ENCODE peak calls at places on chromosomes 7 and 10, in six cellular contexts. W is cardiac muscle cell, R is AG09309, Y is ovary, U is GM12865, Q is GM20000. T is an unnamed sample.

GRCh38 chr7:91089382-91089963 is 174.8 kb upstream of the FZD1 start:
- DNase-seq in R (no peak), W (peak), Q (peak), Y (no peak), U (peak), T (peak)

GRCh38 chr7:111082351-111082750 is 8.6 kb upstream of the LRRN3 start:
- DNase-seq in W (no peak), Q (no peak), R (peak), U (no peak), Y (no peak), T (no peak)

GRCh38 chr7:116438274-116438673 is 61.3 kb upstream of the CAV2 start:
- DNase-seq in R (peak), U (no peak), Y (no peak), Q (no peak), W (no peak), T (no peak)

GRCh38 chr10:58189269-58189668 is 78.4 kb downstream of the IPMK start:
- DNase-seq in Q (no peak), R (peak), W (peak), Y (no peak), U (no peak), T (no peak)

GRCh38 chr7:158394936-158395335 is 192.7 kb downstream of the PTPRN2 start:
- DNase-seq in U (no peak), W (no peak), Q (no peak), Y (no peak), R (no peak), T (no peak)

GRCh38 chr7:12146813-12147212 is 64.3 kb upstream of the TMEM106B start:
- DNase-seq in Q (no peak), Y (no peak), W (no peak), R (no peak), U (no peak), T (no peak)

GRCh38 chr10:77884181-77884580 is 42.4 kb downstream of the DLG5 start:
- DNase-seq in Q (no peak), Y (no peak), W (no peak), U (no peak), R (no peak), T (no peak)

GRCh38 chr10:104488046-104488832 is 134.6 kb downstream of the CFAP58 start:
- DNase-seq in Y (no peak), W (no peak), R (no peak), Q (no peak), U (no peak), T (no peak)

GRCh38 chr10:69435966-69436520 is 15.2 kb upstream of the TSPAN15 start:
- DNase-seq in U (no peak), Q (no peak), Y (no peak), W (no peak), R (no peak), T (no peak)

GRCh38 chr7:34066411-34066810 is 161.1 kb downstream of the BMPER start:
- DNase-seq in W (no peak), U (no peak), R (no peak), Y (no peak), Q (no peak), T (no peak)

GRCh38 chr10:18094793-18095192 is 45.4 kb upstream of the CACNB2 start:
- DNase-seq in Q (no peak), R (no peak), Y (no peak), U (no peak), W (no peak), T (no peak)

GRCh38 chr10:112773783-112774182 is 176.3 kb upstream of the TCF7L2 start:
- DNase-seq in R (no peak), U (no peak), Q (no peak), W (no peak), Y (no peak), T (no peak)

GRCh38 chr7:140005754-140006503 is 56.8 kb downstream of the PARP12 start:
- DNase-seq in Y (no peak), Q (peak), W (peak), R (no peak), U (peak), T (no peak)

GRCh38 chr7:150909192-150909591 is 56.9 kb downstream of the AOC1 start:
- DNase-seq in W (no peak), Q (no peak), R (no peak), U (peak), Y (no peak), T (no peak)

GRCh38 chr7:136859798-136860197 is 8.7 kb upstream of the CHRM2 start:
- DNase-seq in R (no peak), Q (no peak), U (no peak), W (peak), Y (no peak), T (no peak)

GRCh38 chr10:91215384-91215783 is 5.1 kb upstream of the PCGF5 start:
- DNase-seq in U (no peak), W (no peak), Q (no peak), R (no peak), Y (no peak), T (no peak)

GRCh38 chr7:66352071-66352470 is 146.9 kb downstream of the TPST1 start:
- DNase-seq in R (no peak), U (no peak), W (peak), Q (peak), Y (no peak), T (no peak)
- TF ChIP-seq CTCF in R (no peak), U (no peak), W (no peak), Q (no peak), Y (no peak), T (no peak)

DNA sequence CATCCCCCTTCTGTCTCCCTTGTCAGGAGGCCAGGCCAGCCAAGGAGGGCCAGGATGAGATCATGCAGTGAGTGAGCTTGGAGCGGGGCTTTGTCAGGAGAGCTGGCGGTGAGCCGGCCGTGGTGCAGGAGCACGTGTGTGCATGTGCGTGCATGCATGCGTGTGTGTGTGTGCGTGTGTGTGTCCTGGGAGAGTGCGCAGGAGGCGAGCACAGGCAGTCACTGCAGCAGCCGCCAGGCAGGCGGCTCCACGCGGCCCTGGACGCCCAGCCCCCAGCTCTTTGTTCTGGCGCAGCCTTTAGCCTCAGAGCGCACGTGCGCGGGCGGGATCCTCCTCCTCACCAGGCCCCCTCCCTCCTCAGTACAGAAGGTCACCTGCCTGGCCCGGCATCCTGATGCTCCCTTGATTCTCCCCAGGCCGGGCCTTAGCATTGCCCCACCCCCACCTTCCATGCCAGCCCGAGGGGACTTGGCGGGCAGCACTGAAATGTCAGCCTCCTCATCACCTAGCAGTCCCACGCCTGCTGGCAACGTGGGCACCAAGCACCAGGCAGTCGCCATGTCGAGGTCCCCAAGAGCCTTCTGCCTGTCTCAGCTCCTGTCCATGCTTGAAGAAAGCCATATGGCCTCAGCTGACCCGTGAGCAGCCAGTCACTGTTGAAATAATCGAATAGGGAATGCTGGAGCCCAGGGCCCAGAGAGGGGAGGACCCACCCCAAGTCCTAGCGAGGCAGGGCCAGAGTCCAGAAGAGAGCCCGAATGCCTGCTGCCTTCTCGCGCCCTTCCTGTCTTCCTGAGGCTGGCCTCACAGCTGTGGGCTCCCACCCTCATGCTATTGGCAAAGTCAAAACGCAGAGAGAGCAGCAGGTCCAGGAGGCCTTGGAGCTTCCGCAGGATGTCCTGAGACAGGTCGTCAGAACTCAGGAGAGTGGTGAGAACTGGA is 125.9 kb upstream of the PPIF start:
- DNase-seq in R (no peak), Y (peak), U (no peak), W (peak), Q (no peak), T (no peak)
- TF ChIP-seq CTCF in R (no peak), Y (no peak), U (no peak), W (no peak), Q (no peak), T (no peak)

GRCh38 chr7:73978681-73979563 is 49.1 kb upstream of the ELN start:
- DNase-seq in W (peak), U (peak), R (no peak), Q (peak), Y (no peak), T (peak)
- TF ChIP-seq CTCF in W (peak), U (peak), R (peak), Q (peak), Y (no peak), T (peak)

GRCh38 chr10:116287906-116288501 is 15.0 kb upstream of the GFRA1 start:
- DNase-seq in Y (peak), Q (no peak), R (peak), U (peak), W (peak), T (peak)
- TF ChIP-seq CTCF in Y (peak), Q (peak), R (peak), U (peak), W (peak), T (peak)

GRCh38 chr7:3154881-3155494 is 111.3 kb upstream of the CARD11 start:
- DNase-seq in R (peak), W (peak), Y (no peak), Q (peak), U (peak), T (peak)
- TF ChIP-seq CTCF in R (peak), W (peak), Y (no peak), Q (peak), U (peak), T (peak)

GRCh38 chr10:46544989-46545791 is 11.3 kb downstream of the GPRIN2 start:
- DNase-seq in R (no peak), U (no peak), Q (peak), Y (peak), W (peak), T (no peak)
- TF ChIP-seq CTCF in R (peak), U (peak), Q (peak), Y (no peak), W (peak), T (peak)

GRCh38 chr7:44147026-44147881 is 6.1 kb upstream of the MYL7 start:
- DNase-seq in Q (no peak), R (no peak), U (no peak), Y (peak), W (peak), T (no peak)
- TF ChIP-seq CTCF in Q (no peak), R (no peak), U (no peak), Y (no peak), W (no peak), T (no peak)

T was measured in GM13977.